ENCODE peak calls at places on chromosome 5, in nine cellular contexts. B is heart right ventricle, F is caudate nucleus, X is left kidney, Q is iris pigment epithelial cell, J is NAMALWA, Y is T47D, K is T1000, O is EL. U is an unnamed sample.

GRCh38 chr5:172453206-172453985 is 929 bp downstream of the SH3PXD2B start:
- DNase-seq in Y (no peak), O (peak; percentile 67), Q (peak; percentile 76), J (no peak), B (no peak), F (no peak), X (peak; percentile 94), K (no peak), U (peak; percentile 69)

GRCh38 chr5:90571147-90571773 is 12.7 kb downstream of the ADGRV1 start:
- DNase-seq in F (no peak), O (no peak), Q (no peak), K (no peak), J (no peak), Y (no peak), X (no peak), B (no peak), U (no peak)

GRCh38 chr5:905139-905642 is 12.5 kb downstream of the TRIP13 start:
- DNase-seq in F (no peak), K (no peak), B (no peak), X (no peak), Q (no peak), Y (no peak), J (no peak), O (no peak), U (no peak)

GRCh38 chr5:120358949-120359348 is 105.2 kb upstream of the PRR16 start:
- DNase-seq in Y (no peak), B (no peak), X (no peak), K (no peak), F (no peak), J (no peak), Q (peak; percentile 18), O (no peak), U (peak; percentile 20)

GRCh38 chr5:39716532-39716971 is 291.8 kb upstream of the DAB2 start:
- DNase-seq in Y (peak; percentile 48), J (peak; percentile 59), F (no peak), B (no peak), X (peak; percentile 61), K (peak; percentile 13), Q (peak; percentile 77), O (peak; percentile 73), U (peak; percentile 75)

GRCh38 chr5:142357469-142358090 is 32.8 kb upstream of the SPRY4 start:
- DNase-seq in O (no peak), Q (peak; percentile 57), X (no peak), K (no peak), J (no peak), Y (no peak), F (no peak), B (no peak), U (no peak)

GRCh38 chr5:148290271-148291195 is 21.7 kb upstream of the SPINK7 start:
- DNase-seq in Q (peak; percentile 23), Y (peak; percentile 39), K (no peak), J (peak; percentile 34), X (peak; percentile 21), O (peak; percentile 2), F (no peak), B (no peak), U (peak; percentile 5)

GRCh38 chr5:167869125-167869524 is 422.3 kb upstream of the WWC1 start:
- DNase-seq in F (no peak), Q (no peak), B (no peak), J (no peak), X (no peak), O (no peak), Y (no peak), K (no peak), U (no peak)